ENCODE peak calls at places on chromosomes 2 and 18, in nine cellular contexts. One of them, this sample, is unnamed.

GRCh38 chr18:42296723-42297122 is 341.7 kb downstream of the PIK3C3 start:
- DNase-seq in H9: no peak
- DNase-seq in mucosa of descending colon: no peak
- DNase-seq in activated CD8-positive, alpha-beta memory T cell treated with anti-CD3 and anti-CD28 coated beads, Interleukin-2, amount 10 ng/mL, durations not matched to agents 7 days and 5 days: no peak
- DNase-seq in upper lobe of right lung: no peak
- DNase-seq in islet precursor cell: no peak
- DNase-seq in tibial artery: no peak
- DNase-seq in EL: no peak
- DNase-seq in stimulated activated naive CD4-positive, alpha-beta T cell: no peak
- DNase-seq in this sample: no peak

GRCh38 chr2:98507461-98507860 is 62.8 kb downstream of the INPP4A start:
- DNase-seq in activated CD8-positive, alpha-beta memory T cell treated with anti-CD3 and anti-CD28 coated beads, Interleukin-2, amount 10 ng/mL, durations not matched to agents 7 days and 5 days: no peak
- DNase-seq in tibial artery: no peak
- DNase-seq in EL: no peak
- DNase-seq in upper lobe of right lung: no peak
- DNase-seq in mucosa of descending colon: no peak
- DNase-seq in islet precursor cell: no peak
- DNase-seq in H9: no peak
- DNase-seq in stimulated activated naive CD4-positive, alpha-beta T cell: no peak
- DNase-seq in this sample: no peak

GRCh38 chr2:49110571-49111315 is 43.6 kb downstream of the FSHR start:
- DNase-seq in activated CD8-positive, alpha-beta memory T cell treated with anti-CD3 and anti-CD28 coated beads, Interleukin-2, amount 10 ng/mL, durations not matched to agents 7 days and 5 days: no peak
- DNase-seq in stimulated activated naive CD4-positive, alpha-beta T cell: no peak
- DNase-seq in islet precursor cell: no peak
- DNase-seq in EL: no peak
- DNase-seq in mucosa of descending colon: no peak
- DNase-seq in H9: no peak
- DNase-seq in tibial artery: no peak
- DNase-seq in upper lobe of right lung: no peak
- DNase-seq in this sample: no peak

GRCh38 chr2:28589746-28590463 is 94.0 kb downstream of the PLB1 start:
- DNase-seq in activated CD8-positive, alpha-beta memory T cell treated with anti-CD3 and anti-CD28 coated beads, Interleukin-2, amount 10 ng/mL, durations not matched to agents 7 days and 5 days: no peak
- DNase-seq in upper lobe of right lung: peak; percentile 29
- DNase-seq in tibial artery: no peak
- DNase-seq in stimulated activated naive CD4-positive, alpha-beta T cell: no peak
- DNase-seq in islet precursor cell: no peak
- DNase-seq in mucosa of descending colon: no peak
- DNase-seq in EL: no peak
- DNase-seq in H9: no peak
- DNase-seq in this sample: no peak

GRCh38 chr2:104434363-104434792 is 419.5 kb upstream of the POU3F3 start:
- DNase-seq in activated CD8-positive, alpha-beta memory T cell treated with anti-CD3 and anti-CD28 coated beads, Interleukin-2, amount 10 ng/mL, durations not matched to agents 7 days and 5 days: no peak
- DNase-seq in H9: peak; percentile 79
- DNase-seq in tibial artery: no peak
- DNase-seq in mucosa of descending colon: peak; percentile 40
- DNase-seq in EL: no peak
- DNase-seq in stimulated activated naive CD4-positive, alpha-beta T cell: no peak
- DNase-seq in islet precursor cell: peak; percentile 87
- DNase-seq in upper lobe of right lung: peak; percentile 59
- DNase-seq in this sample: no peak

GRCh38 chr2:105536175-105536574 is 137.3 kb upstream of the FHL2 start:
- DNase-seq in stimulated activated naive CD4-positive, alpha-beta T cell: no peak
- DNase-seq in EL: no peak
- DNase-seq in upper lobe of right lung: no peak
- DNase-seq in activated CD8-positive, alpha-beta memory T cell treated with anti-CD3 and anti-CD28 coated beads, Interleukin-2, amount 10 ng/mL, durations not matched to agents 7 days and 5 days: no peak
- DNase-seq in H9: no peak
- DNase-seq in mucosa of descending colon: no peak
- DNase-seq in islet precursor cell: no peak
- DNase-seq in tibial artery: no peak
- DNase-seq in this sample: no peak

GRCh38 chr18:22169889-22170420 is 566 bp downstream of the GATA6 start:
- DNase-seq in upper lobe of right lung: peak; percentile 81
- DNase-seq in mucosa of descending colon: no peak
- DNase-seq in H9: no peak
- DNase-seq in stimulated activated naive CD4-positive, alpha-beta T cell: no peak
- DNase-seq in islet precursor cell: peak; percentile 65
- DNase-seq in tibial artery: no peak
- DNase-seq in EL: no peak
- DNase-seq in activated CD8-positive, alpha-beta memory T cell treated with anti-CD3 and anti-CD28 coated beads, Interleukin-2, amount 10 ng/mL, durations not matched to agents 7 days and 5 days: no peak
- DNase-seq in this sample: no peak

GRCh38 chr2:164523026-164523425 is 98.3 kb downstream of the GRB14 start:
- DNase-seq in H9: no peak
- DNase-seq in upper lobe of right lung: no peak
- DNase-seq in islet precursor cell: no peak
- DNase-seq in EL: peak; percentile 24
- DNase-seq in activated CD8-positive, alpha-beta memory T cell treated with anti-CD3 and anti-CD28 coated beads, Interleukin-2, amount 10 ng/mL, durations not matched to agents 7 days and 5 days: no peak
- DNase-seq in tibial artery: no peak
- DNase-seq in mucosa of descending colon: no peak
- DNase-seq in stimulated activated naive CD4-positive, alpha-beta T cell: no peak
- DNase-seq in this sample: no peak

GRCh38 chr2:155815851-155816250 is 516.7 kb downstream of the NR4A2 start:
- DNase-seq in islet precursor cell: peak; percentile 75
- DNase-seq in mucosa of descending colon: no peak
- DNase-seq in tibial artery: no peak
- DNase-seq in EL: peak; percentile 6
- DNase-seq in upper lobe of right lung: no peak
- DNase-seq in stimulated activated naive CD4-positive, alpha-beta T cell: no peak
- DNase-seq in H9: peak; percentile 63
- DNase-seq in activated CD8-positive, alpha-beta memory T cell treated with anti-CD3 and anti-CD28 coated beads, Interleukin-2, amount 10 ng/mL, durations not matched to agents 7 days and 5 days: no peak
- DNase-seq in this sample: peak; percentile 29

GRCh38 chr18:33957705-33958104 is 267.0 kb downstream of the NOL4 start:
- DNase-seq in mucosa of descending colon: no peak
- DNase-seq in EL: no peak
- DNase-seq in activated CD8-positive, alpha-beta memory T cell treated with anti-CD3 and anti-CD28 coated beads, Interleukin-2, amount 10 ng/mL, durations not matched to agents 7 days and 5 days: no peak
- DNase-seq in H9: no peak
- DNase-seq in islet precursor cell: no peak
- DNase-seq in tibial artery: no peak
- DNase-seq in stimulated activated naive CD4-positive, alpha-beta T cell: no peak
- DNase-seq in upper lobe of right lung: no peak
- DNase-seq in this sample: no peak

GRCh38 chr2:118223487-118224136 is 135.3 kb downstream of the INSIG2 start:
- DNase-seq in islet precursor cell: peak; percentile 49
- DNase-seq in tibial artery: no peak
- DNase-seq in upper lobe of right lung: no peak
- DNase-seq in EL: no peak
- DNase-seq in stimulated activated naive CD4-positive, alpha-beta T cell: peak; percentile 50
- DNase-seq in activated CD8-positive, alpha-beta memory T cell treated with anti-CD3 and anti-CD28 coated beads, Interleukin-2, amount 10 ng/mL, durations not matched to agents 7 days and 5 days: no peak
- DNase-seq in H9: peak; percentile 44
- DNase-seq in mucosa of descending colon: peak; percentile 25
- DNase-seq in this sample: no peak

GRCh38 chr2:151959203-151959602 is 131.0 kb upstream of the ARL5A start:
- DNase-seq in islet precursor cell: no peak
- DNase-seq in EL: no peak
- DNase-seq in activated CD8-positive, alpha-beta memory T cell treated with anti-CD3 and anti-CD28 coated beads, Interleukin-2, amount 10 ng/mL, durations not matched to agents 7 days and 5 days: no peak
- DNase-seq in mucosa of descending colon: no peak
- DNase-seq in upper lobe of right lung: no peak
- DNase-seq in H9: no peak
- DNase-seq in tibial artery: no peak
- DNase-seq in stimulated activated naive CD4-positive, alpha-beta T cell: no peak
- DNase-seq in this sample: no peak

GRCh38 chr2:71190959-71191943 is 35.7 kb downstream of the PAIP2B start:
- DNase-seq in tibial artery: no peak
- DNase-seq in stimulated activated naive CD4-positive, alpha-beta T cell: no peak
- DNase-seq in islet precursor cell: no peak
- DNase-seq in EL: peak; percentile 7
- DNase-seq in mucosa of descending colon: no peak
- DNase-seq in upper lobe of right lung: no peak
- DNase-seq in H9: no peak
- DNase-seq in activated CD8-positive, alpha-beta memory T cell treated with anti-CD3 and anti-CD28 coated beads, Interleukin-2, amount 10 ng/mL, durations not matched to agents 7 days and 5 days: no peak
- DNase-seq in this sample: peak; percentile 11

This sample was measured in MV-4-11.